ENCODE peak calls at places on chromosome 22, in five cellular contexts. One of them, this sample, is unnamed.

GRCh38 chr22:25172153-25172552 is 27.5 kb upstream of the CRYBB3 start:
- DNase-seq in stimulated activated CD4-positive, alpha-beta T cell treated with anti-CD3 and anti-CD28 coated beads, Interleukin-1b, Interleukin-23, amount 100 ng/mL, for 24 hours: no peak
- DNase-seq in activated CD4-positive, alpha-beta T cell treated with anti-CD3 and anti-CD28 coated beads, Interleukin-2, amount 50 U/mL, for 24 hours: no peak
- DNase-seq in neural crest cell: no peak
- DNase-seq in right cardiac atrium: peak; percentile 59
- DNase-seq in this sample: no peak

GRCh38 chr22:28674121-28674563 is 5.5 kb downstream of the TTC28 start:
- DNase-seq in stimulated activated CD4-positive, alpha-beta T cell treated with anti-CD3 and anti-CD28 coated beads, Interleukin-1b, Interleukin-23, amount 100 ng/mL, for 24 hours: no peak
- DNase-seq in activated CD4-positive, alpha-beta T cell treated with anti-CD3 and anti-CD28 coated beads, Interleukin-2, amount 50 U/mL, for 24 hours: no peak
- DNase-seq in neural crest cell: no peak
- DNase-seq in right cardiac atrium: no peak
- DNase-seq in this sample: no peak

GRCh38 chr22:50045211-50046018 is 12.7 kb downstream of the TTLL8 start:
- DNase-seq in stimulated activated CD4-positive, alpha-beta T cell treated with anti-CD3 and anti-CD28 coated beads, Interleukin-1b, Interleukin-23, amount 100 ng/mL, for 24 hours: no peak
- DNase-seq in activated CD4-positive, alpha-beta T cell treated with anti-CD3 and anti-CD28 coated beads, Interleukin-2, amount 50 U/mL, for 24 hours: no peak
- DNase-seq in neural crest cell: no peak
- DNase-seq in right cardiac atrium: peak; percentile 31
- DNase-seq in this sample: no peak

GRCh38 chr22:38180841-38181452 is 683 bp downstream of the PLA2G6 start:
- DNase-seq in stimulated activated CD4-positive, alpha-beta T cell treated with anti-CD3 and anti-CD28 coated beads, Interleukin-1b, Interleukin-23, amount 100 ng/mL, for 24 hours: no peak
- DNase-seq in activated CD4-positive, alpha-beta T cell treated with anti-CD3 and anti-CD28 coated beads, Interleukin-2, amount 50 U/mL, for 24 hours: no peak
- DNase-seq in neural crest cell: no peak
- DNase-seq in right cardiac atrium: no peak
- DNase-seq in this sample: no peak

GRCh38 chr22:36329217-36330078 is 58.3 kb downstream of the MYH9 start:
- DNase-seq in stimulated activated CD4-positive, alpha-beta T cell treated with anti-CD3 and anti-CD28 coated beads, Interleukin-1b, Interleukin-23, amount 100 ng/mL, for 24 hours: peak; percentile 83
- DNase-seq in activated CD4-positive, alpha-beta T cell treated with anti-CD3 and anti-CD28 coated beads, Interleukin-2, amount 50 U/mL, for 24 hours: peak; percentile 56
- DNase-seq in neural crest cell: no peak
- DNase-seq in right cardiac atrium: peak; percentile 79
- DNase-seq in this sample: peak; percentile 66

GRCh38 chr22:40176921-40177737 is 596 bp upstream of the TNRC6B start:
- DNase-seq in stimulated activated CD4-positive, alpha-beta T cell treated with anti-CD3 and anti-CD28 coated beads, Interleukin-1b, Interleukin-23, amount 100 ng/mL, for 24 hours: peak; percentile 76
- DNase-seq in activated CD4-positive, alpha-beta T cell treated with anti-CD3 and anti-CD28 coated beads, Interleukin-2, amount 50 U/mL, for 24 hours: peak; percentile 46
- DNase-seq in neural crest cell: peak; percentile 10
- DNase-seq in right cardiac atrium: no peak
- DNase-seq in this sample: no peak

GRCh38 chr22:26576026-26576680 is 13.8 kb downstream of the TPST2 start:
- DNase-seq in stimulated activated CD4-positive, alpha-beta T cell treated with anti-CD3 and anti-CD28 coated beads, Interleukin-1b, Interleukin-23, amount 100 ng/mL, for 24 hours: no peak
- DNase-seq in activated CD4-positive, alpha-beta T cell treated with anti-CD3 and anti-CD28 coated beads, Interleukin-2, amount 50 U/mL, for 24 hours: no peak
- DNase-seq in neural crest cell: no peak
- DNase-seq in right cardiac atrium: no peak
- DNase-seq in this sample: no peak

GRCh38 chr22:24703101-24703500 is 71.4 kb downstream of the PIWIL3 start:
- DNase-seq in stimulated activated CD4-positive, alpha-beta T cell treated with anti-CD3 and anti-CD28 coated beads, Interleukin-1b, Interleukin-23, amount 100 ng/mL, for 24 hours: no peak
- DNase-seq in activated CD4-positive, alpha-beta T cell treated with anti-CD3 and anti-CD28 coated beads, Interleukin-2, amount 50 U/mL, for 24 hours: no peak
- DNase-seq in neural crest cell: no peak
- DNase-seq in right cardiac atrium: peak; percentile 68
- DNase-seq in this sample: no peak

GRCh38 chr22:41524283-41524682 is 20.0 kb downstream of the POLR3H start:
- DNase-seq in stimulated activated CD4-positive, alpha-beta T cell treated with anti-CD3 and anti-CD28 coated beads, Interleukin-1b, Interleukin-23, amount 100 ng/mL, for 24 hours: no peak
- DNase-seq in activated CD4-positive, alpha-beta T cell treated with anti-CD3 and anti-CD28 coated beads, Interleukin-2, amount 50 U/mL, for 24 hours: no peak
- DNase-seq in neural crest cell: no peak
- DNase-seq in right cardiac atrium: peak; percentile 85
- DNase-seq in this sample: no peak

This sample was measured in mesothelial cell of epicardium.